ENCODE peak calls at places on chromosomes 3 and 15, in six cellular contexts. F is neuronal stem cell; B is BJ; R is HuH-7; N is endodermal cell; Z is CD8-positive, alpha-beta T cell. M is an unnamed sample.
A peak's percentile ranks its signal among the peaks of the same experiment; 100 is the strongest.

GRCh38 chr3:51099794-51100542 is 285.1 kb upstream of the MANF start:
- DNase-seq in F (peak; percentile 23), B (peak; percentile 6), R (peak; percentile 44), N (peak; percentile 86), Z (no peak), M (peak; percentile 20)

GRCh38 chr3:123027292-123028232 is at the start of gene SEMA5B:
- DNase-seq in F (peak; percentile 85), B (no peak), R (peak; percentile 72), N (peak; percentile 94), Z (no peak), M (no peak)

GRCh38 chr3:113018461-113019181 is 27.8 kb downstream of the GTPBP8 start:
- DNase-seq in F (no peak), B (no peak), R (no peak), N (no peak), Z (no peak), M (no peak)

GRCh38 chr15:60179786-60180391 is 175.8 kb downstream of the FOXB1 start:
- DNase-seq in F (peak; percentile 17), B (no peak), R (peak; percentile 10), N (peak; percentile 53), Z (peak; percentile 3), M (peak; percentile 28)

GRCh38 chr3:38738630-38739395 is 77.2 kb downstream of the SCN10A start:
- DNase-seq in F (peak; percentile 58), B (no peak), R (peak; percentile 64), N (peak; percentile 98), Z (no peak), M (no peak)

GRCh38 chr15:52784799-52785671 is 5.1 kb downstream of the ONECUT1 start:
- DNase-seq in F (peak; percentile 23), B (no peak), R (no peak), N (peak; percentile 77), Z (no peak), M (no peak)

GRCh38 chr3:134211797-134212196 is 38.9 kb downstream of the RYK start:
- DNase-seq in F (no peak), B (no peak), R (peak; percentile 45), N (peak; percentile 80), Z (no peak), M (no peak)

GRCh38 chr3:60086811-60087210 is 1037.0 kb upstream of the CFAP20DC start:
- DNase-seq in F (no peak), B (no peak), R (no peak), N (no peak), Z (no peak), M (no peak)